ENCODE peak calls at places on chromosomes 11 and 22, in five cellular contexts. P, Z, S, H and B are unnamed samples.

GRCh38 chr11:69744435-69744834 is 30.7 kb downstream of the FGF4 start:
- DNase-seq in Z (peak; percentile 19), P (peak; percentile 10), H (peak; percentile 67), S (no peak), B (no peak)

GRCh38 chr22:27982630-27983180 is 63.6 kb upstream of the PITPNB start:
- DNase-seq in S (no peak), H (no peak), Z (no peak), P (no peak), B (no peak)

GRCh38 chr11:71995726-71996291 is 2.9 kb upstream of the IL18BP start:
- DNase-seq in P (no peak), H (no peak), S (no peak), Z (no peak), B (no peak)

GRCh38 chr22:20651286-20651685 is 122.6 kb upstream of the SERPIND1 start:
- DNase-seq in P (no peak), S (no peak), H (no peak), Z (no peak), B (no peak)

GRCh38 chr11:32005786-32006406 is 85.0 kb upstream of the RCN1 start:
- DNase-seq in H (no peak), P (no peak), S (no peak), Z (no peak), B (no peak)

GRCh38 chr11:70443043-70444030 is 45.0 kb downstream of the CTTN start:
- DNase-seq in P (no peak), Z (no peak), S (no peak), H (no peak), B (no peak)

GRCh38 chr11:37505406-37505805 is 907.4 kb upstream of the RAG2 start:
- DNase-seq in H (no peak), Z (no peak), P (no peak), S (no peak), B (no peak)

GRCh38 chr22:20268350-20269012 is 363 bp upstream of the RTN4R start:
- DNase-seq in Z (peak; percentile 17), H (peak; percentile 82), S (no peak), P (no peak), B (peak; percentile 83)

GRCh38 chr22:20254975-20255946 is 12.9 kb downstream of the RTN4R start:
- DNase-seq in P (no peak), H (no peak), S (no peak), Z (no peak), B (no peak)

GRCh38 chr22:21047035-21047661 is 1.4 kb downstream of the LRRC74B start:
- DNase-seq in Z (no peak), P (no peak), H (no peak), S (no peak), B (no peak)

GRCh38 chr22:28141614-28142013 is 222.6 kb upstream of the PITPNB start:
- DNase-seq in P (no peak), Z (peak; percentile 80), S (no peak), H (peak; percentile 18), B (no peak)

GRCh38 chr11:64924910-64925284 is 408 bp downstream of the PPP2R5B start:
- DNase-seq in S (no peak), Z (no peak), P (no peak), H (peak; percentile 64), B (no peak)